ENCODE peak calls at places on chromosomes 16 and 17, in five cellular contexts. B is left ventricle myocardium inferior; S is body of pancreas; F is heart right ventricle; H is CD4-positive, alpha-beta T cell. X is an unnamed sample.

GRCh38 chr17:40951011-40951622 is 13.7 kb upstream of the KRT23 start:
- DNase-seq in H (no peak), S (no peak), B (no peak), F (no peak), X (no peak)

GRCh38 chr16:68737730-68738590 is 868 bp downstream of the CDH1 start:
- DNase-seq in B (no peak), H (no peak), S (peak), F (peak), X (no peak)

GRCh38 chr17:76237859-76238313 is 2.4 kb downstream of the RNF157 start:
- DNase-seq in H (no peak), F (no peak), S (no peak), B (no peak), X (no peak)

GRCh38 chr17:50661795-50662391 is 27.2 kb downstream of the ABCC3 start:
- DNase-seq in B (no peak), S (peak), F (no peak), H (no peak), X (no peak)

GRCh38 chr17:77619851-77620250 is 338.7 kb upstream of the TNRC6C start:
- DNase-seq in F (no peak), B (no peak), H (no peak), S (no peak), X (no peak)

GRCh38 chr16:50462793-50463507 is 85.2 kb upstream of the NKD1 start:
- DNase-seq in H (no peak), S (no peak), F (no peak), B (no peak), X (no peak)

GRCh38 chr16:49890876-49891275 is 35.0 kb upstream of the ZNF423 start:
- DNase-seq in F (no peak), H (no peak), S (peak), B (no peak), X (no peak)

GRCh38 chr17:8275421-8276290 is 12.8 kb upstream of the RANGRF start:
- DNase-seq in H (no peak), F (no peak), B (no peak), S (no peak), X (no peak)

GRCh38 chr17:5467416-5467815 is 1.4 kb downstream of the DHX33 start:
- DNase-seq in F (no peak), H (no peak), S (no peak), B (no peak), X (no peak)

GRCh38 chr16:19380316-19380715 is 37.4 kb upstream of the TMC5 start:
- DNase-seq in B (no peak), H (no peak), F (no peak), S (no peak), X (no peak)

GRCh38 chr16:20803192-20803560 is 3.1 kb downstream of the ERI2 start:
- DNase-seq in S (no peak), F (no peak), H (no peak), B (no peak), X (no peak)

GRCh38 chr16:84487358-84487757 is 17.1 kb downstream of the MEAK7 start:
- DNase-seq in H (no peak), S (no peak), F (no peak), B (no peak), X (no peak)

DNA sequence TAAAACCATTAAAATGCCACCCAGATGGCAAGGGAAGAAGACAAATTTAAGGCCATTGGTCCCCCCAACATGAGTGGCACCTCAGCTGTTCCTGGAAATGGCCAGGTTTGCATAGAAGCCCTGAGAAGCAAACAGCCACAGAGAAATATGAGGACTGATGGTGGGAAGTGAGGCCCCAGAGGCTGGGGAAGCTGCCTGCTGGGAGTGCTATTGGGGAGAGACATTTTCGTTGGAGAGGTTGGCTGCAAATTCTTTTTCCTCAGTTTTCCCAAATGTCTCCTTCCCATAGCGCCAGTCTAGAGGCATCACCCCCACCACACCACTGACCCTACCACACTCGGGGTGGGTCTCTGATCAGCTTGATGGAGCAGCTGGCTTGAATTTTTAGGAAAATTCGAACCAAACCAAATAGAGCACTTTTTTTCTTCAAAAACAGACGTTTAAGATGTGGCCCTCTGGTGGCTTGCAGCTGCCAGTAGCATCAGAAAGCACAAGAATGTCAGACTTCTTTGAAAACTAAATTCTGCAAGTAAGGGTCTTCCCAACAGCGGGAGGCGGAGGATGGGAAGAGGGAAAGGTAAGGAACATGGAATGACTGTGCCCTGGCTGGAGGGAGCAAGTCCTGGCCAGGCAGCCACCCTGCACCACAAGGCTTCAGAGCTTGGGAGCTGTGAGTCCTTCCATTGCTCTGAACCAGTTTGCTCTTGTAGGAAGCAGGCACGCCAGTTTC is 13.2 kb upstream of the SLC12A3 start:
- DNase-seq in F (no peak), S (no peak), H (no peak), B (no peak), X (no peak)
- TF ChIP-seq CTCF in F (no peak), S (no peak), H (no peak), B (peak), X (no peak)

DNA sequence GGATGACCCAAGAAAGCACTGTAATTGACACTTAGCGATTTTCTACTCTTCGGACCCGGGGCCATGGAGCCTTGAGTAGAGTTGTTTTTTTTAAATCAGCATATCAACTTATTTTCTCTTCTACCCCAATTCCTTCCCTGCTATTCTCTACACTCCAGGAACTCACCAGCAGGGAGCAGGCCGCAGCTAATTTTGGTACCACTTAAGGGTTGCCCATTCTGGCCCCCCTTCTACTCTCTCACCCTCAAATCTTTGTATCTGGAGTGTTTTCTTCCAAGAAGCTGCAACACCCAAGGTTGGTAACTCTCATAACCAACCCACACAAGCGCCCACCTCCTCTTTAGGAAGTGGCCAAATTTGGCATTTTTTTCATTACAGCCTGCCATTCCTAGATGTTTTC is 5.5 kb upstream of the ERAL1 start:
- DNase-seq in F (no peak), H (no peak), S (no peak), B (no peak), X (no peak)
- TF ChIP-seq CTCF in F (peak), H (no peak), S (no peak), B (no peak), X (no peak)

GRCh38 chr16:67613808-67614207 is 31.1 kb upstream of the CARMIL2 start:
- DNase-seq in S (peak), H (no peak), B (no peak), F (no peak), X (no peak)
- TF ChIP-seq CTCF in S (no peak), H (no peak), B (no peak), F (no peak), X (no peak)

GRCh38 chr16:78227855-78228254 is 128.4 kb downstream of the WWOX start:
- DNase-seq in B (no peak), H (no peak), S (no peak), F (no peak), X (no peak)
- TF ChIP-seq CTCF in B (peak), H (no peak), S (no peak), F (peak), X (no peak)